ENCODE peak calls at places on chromosomes 16 and 17, in five cellular contexts. N is posterior cingulate gyrus, Z is lower leg skin, T is GM10248, V is breast epithelium. B is an unnamed sample.

GRCh38 chr17:39240631-39241030 is 14.9 kb upstream of the STAC2 start:
- DNase-seq in Z (peak), V (no peak), T (no peak), N (no peak), B (no peak)

GRCh38 chr17:46035112-46035818 is 36.2 kb downstream of the STH start:
- DNase-seq in V (no peak), N (no peak), T (no peak), Z (no peak), B (no peak)

GRCh38 chr17:45234641-45235040 is 13.0 kb downstream of the FMNL1 start:
- DNase-seq in T (peak), N (no peak), V (no peak), Z (no peak), B (peak)

GRCh38 chr17:29753845-29754439 is 131.2 kb upstream of the CORO6 start:
- DNase-seq in Z (no peak), N (no peak), V (no peak), T (peak), B (no peak)

GRCh38 chr17:72515291-72516065 is 394.7 kb downstream of the SOX9 start:
- DNase-seq in N (no peak), Z (no peak), V (no peak), T (no peak), B (peak)

GRCh38 chr16:68287276-68288251 is 23.2 kb downstream of the SLC7A6OS start:
- DNase-seq in N (no peak), V (peak), Z (peak), T (no peak), B (no peak)

GRCh38 chr16:61926766-61927165 is 109.5 kb downstream of the CDH8 start:
- DNase-seq in T (no peak), V (no peak), N (no peak), Z (no peak), B (no peak)

GRCh38 chr17:73396429-73397277 is 84.9 kb upstream of the CDC42EP4 start:
- DNase-seq in Z (no peak), V (no peak), N (no peak), T (no peak), B (no peak)

GRCh38 chr17:1573932-1574696 is 11.5 kb upstream of the PITPNA start:
- DNase-seq in T (peak), N (peak), Z (peak), V (peak), B (peak)

GRCh38 chr17:48499743-48500434 is 30.9 kb downstream of the HOXB1 start:
- DNase-seq in V (no peak), T (no peak), Z (no peak), N (no peak), B (no peak)

GRCh38 chr17:65235284-65235683 is 98.1 kb downstream of the RGS9 start:
- DNase-seq in T (no peak), N (no peak), V (no peak), Z (no peak), B (no peak)

GRCh38 chr16:50644730-50645129 is 36.4 kb downstream of the SNX20 start:
- DNase-seq in T (peak), Z (no peak), V (no peak), N (peak), B (peak)

GRCh38 chr17:38960402-38960801 is 6.8 kb downstream of the FBXO47 start:
- DNase-seq in N (no peak), V (no peak), Z (no peak), T (no peak), B (no peak)

GRCh38 chr16:2162676-2163118 is 7.1 kb downstream of the TRAF7 start:
- DNase-seq in N (no peak), T (no peak), V (no peak), Z (no peak), B (no peak)

GRCh38 chr17:8141046-8141445 is 11.2 kb downstream of the PER1 start:
- DNase-seq in T (no peak), V (no peak), Z (no peak), N (no peak), B (no peak)

GRCh38 chr17:35104844-35105450 is 14.7 kb downstream of the RAD51D start:
- DNase-seq in N (no peak), T (no peak), Z (no peak), V (no peak), B (no peak)

GRCh38 chr17:30468465-30468864 is 8.7 kb upstream of the GOSR1 start:
- DNase-seq in N (no peak), Z (no peak), T (no peak), V (no peak), B (no peak)

GRCh38 chr17:28871056-28871579 is 16.3 kb downstream of the ERAL1 start:
- DNase-seq in T (peak), N (no peak), V (no peak), Z (no peak), B (no peak)

GRCh38 chr16:66608241-66609138 is 4.0 kb downstream of the CMTM3 start:
- DNase-seq in T (peak), V (peak), N (peak), Z (peak), B (peak)